ENCODE peak calls at places on chromosomes 16 and 17, in nine cellular contexts. One of them, this sample, is unnamed.

GRCh38 chr16:69329369-69330285 is 761 bp downstream of the PDF start:
- DNase-seq in fibroblast of the aortic adventitia: no peak
- DNase-seq in activated CD4-positive, CD25-positive, alpha-beta regulatory T cell treated with anti-CD3 and anti-CD28 coated beads, Interleukin-2, amount 50 U/mL, for 16 hours: no peak
- DNase-seq in naive thymus-derived CD4-positive, alpha-beta T cell: no peak
- DNase-seq in NCI-H2029: no peak
- DNase-seq in cerebellar nuclear complex: no peak
- DNase-seq in foreskin melanocyte: no peak
- DNase-seq in cardiac muscle cell: no peak
- DNase-seq in stimulated activated CD4-positive, alpha-beta T cell treated with anti-CD3 and anti-CD28 coated beads, Interleukin-15, amount 100 ng/mL, for 1 hour: peak; percentile 19
- DNase-seq in this sample: peak; percentile 33

GRCh38 chr17:39194089-39194984 is 3.1 kb downstream of the CACNB1 start:
- DNase-seq in fibroblast of the aortic adventitia: peak; percentile 58
- DNase-seq in activated CD4-positive, CD25-positive, alpha-beta regulatory T cell treated with anti-CD3 and anti-CD28 coated beads, Interleukin-2, amount 50 U/mL, for 16 hours: no peak
- DNase-seq in naive thymus-derived CD4-positive, alpha-beta T cell: no peak
- DNase-seq in NCI-H2029: no peak
- DNase-seq in cerebellar nuclear complex: peak; percentile 64
- DNase-seq in foreskin melanocyte: no peak
- DNase-seq in cardiac muscle cell: peak; percentile 62
- DNase-seq in stimulated activated CD4-positive, alpha-beta T cell treated with anti-CD3 and anti-CD28 coated beads, Interleukin-15, amount 100 ng/mL, for 1 hour: no peak
- DNase-seq in this sample: peak; percentile 75

GRCh38 chr17:79632432-79632735 is 21.5 kb upstream of the RBFOX3 start:
- DNase-seq in fibroblast of the aortic adventitia: no peak
- DNase-seq in activated CD4-positive, CD25-positive, alpha-beta regulatory T cell treated with anti-CD3 and anti-CD28 coated beads, Interleukin-2, amount 50 U/mL, for 16 hours: no peak
- DNase-seq in naive thymus-derived CD4-positive, alpha-beta T cell: no peak
- DNase-seq in NCI-H2029: no peak
- DNase-seq in cerebellar nuclear complex: no peak
- DNase-seq in foreskin melanocyte: no peak
- DNase-seq in cardiac muscle cell: no peak
- DNase-seq in stimulated activated CD4-positive, alpha-beta T cell treated with anti-CD3 and anti-CD28 coated beads, Interleukin-15, amount 100 ng/mL, for 1 hour: no peak
- DNase-seq in this sample: no peak

GRCh38 chr16:67865318-67865717 is 7.5 kb upstream of the EDC4 start:
- DNase-seq in fibroblast of the aortic adventitia: peak; percentile 47
- DNase-seq in activated CD4-positive, CD25-positive, alpha-beta regulatory T cell treated with anti-CD3 and anti-CD28 coated beads, Interleukin-2, amount 50 U/mL, for 16 hours: no peak
- DNase-seq in naive thymus-derived CD4-positive, alpha-beta T cell: no peak
- DNase-seq in NCI-H2029: no peak
- DNase-seq in cerebellar nuclear complex: no peak
- DNase-seq in foreskin melanocyte: no peak
- DNase-seq in cardiac muscle cell: peak; percentile 57
- DNase-seq in stimulated activated CD4-positive, alpha-beta T cell treated with anti-CD3 and anti-CD28 coated beads, Interleukin-15, amount 100 ng/mL, for 1 hour: no peak
- DNase-seq in this sample: peak; percentile 59

GRCh38 chr16:592518-593306 is 2.8 kb downstream of the RAB40C start:
- DNase-seq in fibroblast of the aortic adventitia: peak; percentile 30
- DNase-seq in activated CD4-positive, CD25-positive, alpha-beta regulatory T cell treated with anti-CD3 and anti-CD28 coated beads, Interleukin-2, amount 50 U/mL, for 16 hours: no peak
- DNase-seq in naive thymus-derived CD4-positive, alpha-beta T cell: no peak
- DNase-seq in NCI-H2029: peak; percentile 82
- DNase-seq in cerebellar nuclear complex: no peak
- DNase-seq in foreskin melanocyte: no peak
- DNase-seq in cardiac muscle cell: peak; percentile 59
- DNase-seq in stimulated activated CD4-positive, alpha-beta T cell treated with anti-CD3 and anti-CD28 coated beads, Interleukin-15, amount 100 ng/mL, for 1 hour: no peak
- DNase-seq in this sample: no peak

GRCh38 chr16:14020141-14020540 is 51.0 kb upstream of the MRTFB start:
- DNase-seq in fibroblast of the aortic adventitia: no peak
- DNase-seq in activated CD4-positive, CD25-positive, alpha-beta regulatory T cell treated with anti-CD3 and anti-CD28 coated beads, Interleukin-2, amount 50 U/mL, for 16 hours: no peak
- DNase-seq in naive thymus-derived CD4-positive, alpha-beta T cell: no peak
- DNase-seq in NCI-H2029: peak; percentile 90
- DNase-seq in cerebellar nuclear complex: no peak
- DNase-seq in foreskin melanocyte: no peak
- DNase-seq in cardiac muscle cell: no peak
- DNase-seq in stimulated activated CD4-positive, alpha-beta T cell treated with anti-CD3 and anti-CD28 coated beads, Interleukin-15, amount 100 ng/mL, for 1 hour: no peak
- DNase-seq in this sample: no peak

GRCh38 chr16:963913-964695 is 6.7 kb downstream of the LMF1 start:
- DNase-seq in fibroblast of the aortic adventitia: peak; percentile 32
- DNase-seq in activated CD4-positive, CD25-positive, alpha-beta regulatory T cell treated with anti-CD3 and anti-CD28 coated beads, Interleukin-2, amount 50 U/mL, for 16 hours: no peak
- DNase-seq in naive thymus-derived CD4-positive, alpha-beta T cell: no peak
- DNase-seq in NCI-H2029: no peak
- DNase-seq in cerebellar nuclear complex: no peak
- DNase-seq in foreskin melanocyte: no peak
- DNase-seq in cardiac muscle cell: no peak
- DNase-seq in stimulated activated CD4-positive, alpha-beta T cell treated with anti-CD3 and anti-CD28 coated beads, Interleukin-15, amount 100 ng/mL, for 1 hour: no peak
- DNase-seq in this sample: peak; percentile 62

GRCh38 chr17:51703364-51704341 is 443.3 kb downstream of the UTP18 start:
- DNase-seq in fibroblast of the aortic adventitia: peak; percentile 69
- DNase-seq in activated CD4-positive, CD25-positive, alpha-beta regulatory T cell treated with anti-CD3 and anti-CD28 coated beads, Interleukin-2, amount 50 U/mL, for 16 hours: no peak
- DNase-seq in naive thymus-derived CD4-positive, alpha-beta T cell: no peak
- DNase-seq in NCI-H2029: peak; percentile 73
- DNase-seq in cerebellar nuclear complex: no peak
- DNase-seq in foreskin melanocyte: no peak
- DNase-seq in cardiac muscle cell: peak; percentile 27
- DNase-seq in stimulated activated CD4-positive, alpha-beta T cell treated with anti-CD3 and anti-CD28 coated beads, Interleukin-15, amount 100 ng/mL, for 1 hour: no peak
- DNase-seq in this sample: peak; percentile 7

GRCh38 chr17:41551370-41551769 is 20.5 kb downstream of the KRT9 start:
- DNase-seq in fibroblast of the aortic adventitia: peak; percentile 64
- DNase-seq in activated CD4-positive, CD25-positive, alpha-beta regulatory T cell treated with anti-CD3 and anti-CD28 coated beads, Interleukin-2, amount 50 U/mL, for 16 hours: no peak
- DNase-seq in naive thymus-derived CD4-positive, alpha-beta T cell: no peak
- DNase-seq in NCI-H2029: no peak
- DNase-seq in cerebellar nuclear complex: no peak
- DNase-seq in foreskin melanocyte: no peak
- DNase-seq in cardiac muscle cell: peak; percentile 38
- DNase-seq in stimulated activated CD4-positive, alpha-beta T cell treated with anti-CD3 and anti-CD28 coated beads, Interleukin-15, amount 100 ng/mL, for 1 hour: no peak
- DNase-seq in this sample: peak; percentile 47

GRCh38 chr17:75181608-75182318 is 996 bp downstream of the SUMO2 start:
- DNase-seq in fibroblast of the aortic adventitia: no peak
- DNase-seq in activated CD4-positive, CD25-positive, alpha-beta regulatory T cell treated with anti-CD3 and anti-CD28 coated beads, Interleukin-2, amount 50 U/mL, for 16 hours: no peak
- DNase-seq in naive thymus-derived CD4-positive, alpha-beta T cell: peak; percentile 43
- DNase-seq in NCI-H2029: no peak
- DNase-seq in cerebellar nuclear complex: no peak
- DNase-seq in foreskin melanocyte: no peak
- DNase-seq in cardiac muscle cell: peak; percentile 24
- DNase-seq in stimulated activated CD4-positive, alpha-beta T cell treated with anti-CD3 and anti-CD28 coated beads, Interleukin-15, amount 100 ng/mL, for 1 hour: peak; percentile 15
- DNase-seq in this sample: peak; percentile 29

GRCh38 chr17:63993368-63993990 is 4.7 kb upstream of the PRR29 start:
- DNase-seq in fibroblast of the aortic adventitia: no peak
- DNase-seq in activated CD4-positive, CD25-positive, alpha-beta regulatory T cell treated with anti-CD3 and anti-CD28 coated beads, Interleukin-2, amount 50 U/mL, for 16 hours: no peak
- DNase-seq in naive thymus-derived CD4-positive, alpha-beta T cell: no peak
- DNase-seq in NCI-H2029: no peak
- DNase-seq in cerebellar nuclear complex: no peak
- DNase-seq in foreskin melanocyte: no peak
- DNase-seq in cardiac muscle cell: no peak
- DNase-seq in stimulated activated CD4-positive, alpha-beta T cell treated with anti-CD3 and anti-CD28 coated beads, Interleukin-15, amount 100 ng/mL, for 1 hour: no peak
- DNase-seq in this sample: no peak

GRCh38 chr17:46772013-46772878 is 46.2 kb downstream of the WNT3 start:
- DNase-seq in fibroblast of the aortic adventitia: no peak
- DNase-seq in activated CD4-positive, CD25-positive, alpha-beta regulatory T cell treated with anti-CD3 and anti-CD28 coated beads, Interleukin-2, amount 50 U/mL, for 16 hours: no peak
- DNase-seq in naive thymus-derived CD4-positive, alpha-beta T cell: no peak
- DNase-seq in NCI-H2029: peak; percentile 59
- DNase-seq in cerebellar nuclear complex: no peak
- DNase-seq in foreskin melanocyte: no peak
- DNase-seq in cardiac muscle cell: no peak
- DNase-seq in stimulated activated CD4-positive, alpha-beta T cell treated with anti-CD3 and anti-CD28 coated beads, Interleukin-15, amount 100 ng/mL, for 1 hour: no peak
- DNase-seq in this sample: peak; percentile 55

GRCh38 chr16:85761866-85762265 is 11.0 kb upstream of the C16orf74 start:
- DNase-seq in fibroblast of the aortic adventitia: no peak
- DNase-seq in activated CD4-positive, CD25-positive, alpha-beta regulatory T cell treated with anti-CD3 and anti-CD28 coated beads, Interleukin-2, amount 50 U/mL, for 16 hours: no peak
- DNase-seq in naive thymus-derived CD4-positive, alpha-beta T cell: no peak
- DNase-seq in NCI-H2029: no peak
- DNase-seq in cerebellar nuclear complex: no peak
- DNase-seq in foreskin melanocyte: no peak
- DNase-seq in cardiac muscle cell: no peak
- DNase-seq in stimulated activated CD4-positive, alpha-beta T cell treated with anti-CD3 and anti-CD28 coated beads, Interleukin-15, amount 100 ng/mL, for 1 hour: no peak
- DNase-seq in this sample: no peak

GRCh38 chr16:62041401-62041800 is 5.2 kb upstream of the CDH8 start:
- DNase-seq in fibroblast of the aortic adventitia: no peak
- DNase-seq in activated CD4-positive, CD25-positive, alpha-beta regulatory T cell treated with anti-CD3 and anti-CD28 coated beads, Interleukin-2, amount 50 U/mL, for 16 hours: no peak
- DNase-seq in naive thymus-derived CD4-positive, alpha-beta T cell: no peak
- DNase-seq in NCI-H2029: no peak
- DNase-seq in cerebellar nuclear complex: no peak
- DNase-seq in foreskin melanocyte: peak; percentile 3
- DNase-seq in cardiac muscle cell: peak; percentile 3
- DNase-seq in stimulated activated CD4-positive, alpha-beta T cell treated with anti-CD3 and anti-CD28 coated beads, Interleukin-15, amount 100 ng/mL, for 1 hour: no peak
- DNase-seq in this sample: peak; percentile 32

GRCh38 chr16:89670496-89671431 is 13.1 kb downstream of the SPATA33 start:
- DNase-seq in fibroblast of the aortic adventitia: peak; percentile 34
- DNase-seq in activated CD4-positive, CD25-positive, alpha-beta regulatory T cell treated with anti-CD3 and anti-CD28 coated beads, Interleukin-2, amount 50 U/mL, for 16 hours: no peak
- DNase-seq in naive thymus-derived CD4-positive, alpha-beta T cell: no peak
- DNase-seq in NCI-H2029: no peak
- DNase-seq in cerebellar nuclear complex: no peak
- DNase-seq in foreskin melanocyte: peak; percentile 69
- DNase-seq in cardiac muscle cell: peak; percentile 25
- DNase-seq in stimulated activated CD4-positive, alpha-beta T cell treated with anti-CD3 and anti-CD28 coated beads, Interleukin-15, amount 100 ng/mL, for 1 hour: no peak
- DNase-seq in this sample: peak; percentile 45

GRCh38 chr17:5283531-5284315 is 1.6 kb downstream of the RABEP1 start:
- DNase-seq in fibroblast of the aortic adventitia: peak; percentile 22
- DNase-seq in activated CD4-positive, CD25-positive, alpha-beta regulatory T cell treated with anti-CD3 and anti-CD28 coated beads, Interleukin-2, amount 50 U/mL, for 16 hours: no peak
- DNase-seq in naive thymus-derived CD4-positive, alpha-beta T cell: no peak
- DNase-seq in NCI-H2029: no peak
- DNase-seq in cerebellar nuclear complex: no peak
- DNase-seq in foreskin melanocyte: no peak
- DNase-seq in cardiac muscle cell: peak; percentile 9
- DNase-seq in stimulated activated CD4-positive, alpha-beta T cell treated with anti-CD3 and anti-CD28 coated beads, Interleukin-15, amount 100 ng/mL, for 1 hour: no peak
- DNase-seq in this sample: no peak

GRCh38 chr16:11050954-11051353 is 106.6 kb downstream of the CLEC16A start:
- DNase-seq in fibroblast of the aortic adventitia: no peak
- DNase-seq in activated CD4-positive, CD25-positive, alpha-beta regulatory T cell treated with anti-CD3 and anti-CD28 coated beads, Interleukin-2, amount 50 U/mL, for 16 hours: no peak
- DNase-seq in naive thymus-derived CD4-positive, alpha-beta T cell: no peak
- DNase-seq in NCI-H2029: no peak
- DNase-seq in cerebellar nuclear complex: no peak
- DNase-seq in foreskin melanocyte: no peak
- DNase-seq in cardiac muscle cell: no peak
- DNase-seq in stimulated activated CD4-positive, alpha-beta T cell treated with anti-CD3 and anti-CD28 coated beads, Interleukin-15, amount 100 ng/mL, for 1 hour: no peak
- DNase-seq in this sample: no peak

GRCh38 chr17:39339272-39339671 is 62.2 kb downstream of the FBXL20 start:
- DNase-seq in fibroblast of the aortic adventitia: no peak
- DNase-seq in activated CD4-positive, CD25-positive, alpha-beta regulatory T cell treated with anti-CD3 and anti-CD28 coated beads, Interleukin-2, amount 50 U/mL, for 16 hours: no peak
- DNase-seq in naive thymus-derived CD4-positive, alpha-beta T cell: no peak
- DNase-seq in NCI-H2029: no peak
- DNase-seq in cerebellar nuclear complex: no peak
- DNase-seq in foreskin melanocyte: no peak
- DNase-seq in cardiac muscle cell: peak; percentile 8
- DNase-seq in stimulated activated CD4-positive, alpha-beta T cell treated with anti-CD3 and anti-CD28 coated beads, Interleukin-15, amount 100 ng/mL, for 1 hour: no peak
- DNase-seq in this sample: no peak

GRCh38 chr16:72680732-72681131 is 367.2 kb downstream of the ZFHX3 start:
- DNase-seq in fibroblast of the aortic adventitia: no peak
- DNase-seq in activated CD4-positive, CD25-positive, alpha-beta regulatory T cell treated with anti-CD3 and anti-CD28 coated beads, Interleukin-2, amount 50 U/mL, for 16 hours: no peak
- DNase-seq in naive thymus-derived CD4-positive, alpha-beta T cell: no peak
- DNase-seq in NCI-H2029: no peak
- DNase-seq in cerebellar nuclear complex: no peak
- DNase-seq in foreskin melanocyte: no peak
- DNase-seq in cardiac muscle cell: no peak
- DNase-seq in stimulated activated CD4-positive, alpha-beta T cell treated with anti-CD3 and anti-CD28 coated beads, Interleukin-15, amount 100 ng/mL, for 1 hour: no peak
- DNase-seq in this sample: no peak

GRCh38 chr16:54505479-54506247 is 219.1 kb upstream of the IRX3 start:
- DNase-seq in fibroblast of the aortic adventitia: peak; percentile 37
- DNase-seq in activated CD4-positive, CD25-positive, alpha-beta regulatory T cell treated with anti-CD3 and anti-CD28 coated beads, Interleukin-2, amount 50 U/mL, for 16 hours: no peak
- DNase-seq in naive thymus-derived CD4-positive, alpha-beta T cell: no peak
- DNase-seq in NCI-H2029: peak; percentile 34
- DNase-seq in cerebellar nuclear complex: no peak
- DNase-seq in foreskin melanocyte: no peak
- DNase-seq in cardiac muscle cell: peak; percentile 35
- DNase-seq in stimulated activated CD4-positive, alpha-beta T cell treated with anti-CD3 and anti-CD28 coated beads, Interleukin-15, amount 100 ng/mL, for 1 hour: no peak
- DNase-seq in this sample: no peak

GRCh38 chr17:29070308-29070707 is 27.4 kb downstream of the PIPOX start:
- DNase-seq in fibroblast of the aortic adventitia: no peak
- DNase-seq in activated CD4-positive, CD25-positive, alpha-beta regulatory T cell treated with anti-CD3 and anti-CD28 coated beads, Interleukin-2, amount 50 U/mL, for 16 hours: no peak
- DNase-seq in naive thymus-derived CD4-positive, alpha-beta T cell: no peak
- DNase-seq in NCI-H2029: no peak
- DNase-seq in cerebellar nuclear complex: no peak
- DNase-seq in foreskin melanocyte: no peak
- DNase-seq in cardiac muscle cell: no peak
- DNase-seq in stimulated activated CD4-positive, alpha-beta T cell treated with anti-CD3 and anti-CD28 coated beads, Interleukin-15, amount 100 ng/mL, for 1 hour: no peak
- DNase-seq in this sample: no peak

GRCh38 chr16:72099377-72099818 is 5.8 kb downstream of the DHX38 start:
- DNase-seq in fibroblast of the aortic adventitia: peak; percentile 64
- DNase-seq in activated CD4-positive, CD25-positive, alpha-beta regulatory T cell treated with anti-CD3 and anti-CD28 coated beads, Interleukin-2, amount 50 U/mL, for 16 hours: peak; percentile 8
- DNase-seq in naive thymus-derived CD4-positive, alpha-beta T cell: peak; percentile 37
- DNase-seq in NCI-H2029: no peak
- DNase-seq in cerebellar nuclear complex: no peak
- DNase-seq in foreskin melanocyte: peak; percentile 47
- DNase-seq in cardiac muscle cell: peak; percentile 69
- DNase-seq in stimulated activated CD4-positive, alpha-beta T cell treated with anti-CD3 and anti-CD28 coated beads, Interleukin-15, amount 100 ng/mL, for 1 hour: no peak
- DNase-seq in this sample: peak; percentile 58

GRCh38 chr17:38674749-38675615 is at the start of gene EPOP:
- DNase-seq in fibroblast of the aortic adventitia: peak; percentile 72
- DNase-seq in activated CD4-positive, CD25-positive, alpha-beta regulatory T cell treated with anti-CD3 and anti-CD28 coated beads, Interleukin-2, amount 50 U/mL, for 16 hours: peak; percentile 65
- DNase-seq in naive thymus-derived CD4-positive, alpha-beta T cell: peak; percentile 70
- DNase-seq in NCI-H2029: peak; percentile 73
- DNase-seq in cerebellar nuclear complex: no peak
- DNase-seq in foreskin melanocyte: peak; percentile 63
- DNase-seq in cardiac muscle cell: peak; percentile 91
- DNase-seq in stimulated activated CD4-positive, alpha-beta T cell treated with anti-CD3 and anti-CD28 coated beads, Interleukin-15, amount 100 ng/mL, for 1 hour: peak; percentile 66
- DNase-seq in this sample: peak; percentile 87

This sample was measured in EH.